ENCODE peak calls at places on chromosomes 2 and 18, in six cellular contexts. U is HepG2, G is HCT116, T is heart left ventricle, V is body of pancreas, L is uterus. N is an unnamed sample.

GRCh38 chr18:49697049-49697448 is 116.3 kb downstream of the ACAA2 start:
- DNase-seq in U (no peak), V (no peak), L (no peak), G (no peak), T (no peak), N (no peak)

GRCh38 chr18:68429111-68429510 is 285.8 kb downstream of the TMX3 start:
- DNase-seq in U (no peak), V (no peak), G (no peak), T (no peak), L (no peak), N (no peak)

GRCh38 chr2:221570321-221571107 is 1.6 kb downstream of the EPHA4 start:
- DNase-seq in V (peak; percentile 3), T (no peak), U (no peak), G (no peak), L (peak; percentile 25), N (peak; percentile 66)

GRCh38 chr2:47221956-47222355 is 66.8 kb upstream of the STPG4 start:
- DNase-seq in G (no peak), U (no peak), T (no peak), V (no peak), L (no peak), N (peak; percentile 39)

GRCh38 chr18:54109131-54109683 is 115.3 kb downstream of the MBD2 start:
- DNase-seq in G (no peak), T (no peak), U (no peak), V (no peak), L (no peak), N (no peak)

GRCh38 chr2:135563793-135564192 is 32.5 kb downstream of the R3HDM1 start:
- DNase-seq in L (no peak), G (no peak), V (no peak), T (no peak), U (peak; percentile 10), N (no peak)

GRCh38 chr18:9878783-9879242 is 7.0 kb upstream of the TXNDC2 start:
- DNase-seq in V (no peak), T (no peak), G (no peak), U (no peak), L (no peak), N (no peak)

GRCh38 chr18:43113220-43113895 is 2.1 kb downstream of the RIT2 start:
- DNase-seq in V (no peak), G (no peak), U (no peak), T (no peak), L (no peak), N (no peak)

GRCh38 chr2:56185101-56185581 is 1.4 kb downstream of the CCDC85A start:
- DNase-seq in V (peak; percentile 20), U (no peak), T (peak; percentile 50), G (no peak), L (peak; percentile 33), N (peak; percentile 75)

GRCh38 chr2:165016772-165017411 is 61.6 kb upstream of the SLC38A11 start:
- DNase-seq in L (no peak), T (no peak), G (peak; percentile 22), U (peak; percentile 48), V (peak; percentile 49), N (peak; percentile 28)

GRCh38 chr18:73264562-73264921 is 396.8 kb upstream of the NETO1 start:
- DNase-seq in G (no peak), T (no peak), L (no peak), V (no peak), U (no peak), N (no peak)

GRCh38 chr2:157173740-157174184 is 83.7 kb upstream of the GALNT5 start:
- DNase-seq in V (peak; percentile 14), L (no peak), T (no peak), U (no peak), G (no peak), N (no peak)

GRCh38 chr2:29817846-29818680 is 103.3 kb downstream of the ALK start:
- DNase-seq in U (no peak), L (no peak), T (no peak), V (no peak), G (no peak), N (no peak)

GRCh38 chr2:219228745-219229374 is 576 bp downstream of the ATG9A start:
- DNase-seq in L (no peak), U (no peak), T (no peak), V (no peak), G (no peak), N (no peak)

GRCh38 chr18:33270297-33270696 is 170.2 kb downstream of the CCDC178 start:
- DNase-seq in U (no peak), L (no peak), G (no peak), V (no peak), T (no peak), N (no peak)

GRCh38 chr2:81903534-81903933 is 1599.0 kb upstream of the LRRTM1 start:
- DNase-seq in V (no peak), G (no peak), L (no peak), T (no peak), U (no peak), N (no peak)

GRCh38 chr2:72883356-72883962 is 3.7 kb upstream of the SPR start:
- DNase-seq in L (no peak), T (peak; percentile 50), G (no peak), U (peak; percentile 47), V (no peak), N (peak; percentile 60)

GRCh38 chr2:20614201-20615045 is 36.5 kb downstream of the HS1BP3 start:
- DNase-seq in U (peak; percentile 73), G (no peak), L (peak; percentile 47), V (peak; percentile 64), T (no peak), N (peak; percentile 3)

GRCh38 chr2:53058526-53058925 is 709.1 kb upstream of the CHAC2 start:
- DNase-seq in T (no peak), L (no peak), G (no peak), V (no peak), U (no peak), N (no peak)

DNA sequence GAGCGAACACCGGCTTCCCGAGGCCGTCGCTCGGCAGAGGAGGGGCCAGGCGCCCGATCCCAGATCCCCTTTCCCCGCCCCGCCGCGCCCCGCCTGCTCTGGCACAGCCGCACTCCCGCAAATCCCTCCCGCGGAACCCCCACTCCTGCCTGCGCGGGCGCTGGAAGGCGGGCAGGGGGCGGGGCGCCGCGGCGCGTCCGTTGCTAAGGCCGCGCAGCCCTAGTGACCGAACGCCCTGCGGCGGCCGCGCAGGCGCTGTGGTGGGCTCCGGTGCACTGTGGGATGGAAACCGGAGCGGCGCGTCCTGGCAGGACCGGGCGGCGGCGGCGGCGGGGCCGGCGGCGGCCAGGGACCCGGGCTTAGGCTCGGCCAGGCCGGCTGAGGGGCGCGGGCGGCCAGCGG is at the start of gene TRAF3IP1:
- DNase-seq in G (peak; percentile 77), V (peak; percentile 97), U (peak; percentile 86), T (peak; percentile 95), L (peak; percentile 96), N (peak; percentile 97)
- TF ChIP-seq POLR2A in G (no peak), V (no peak), U (no peak), T (no peak), L (peak; percentile 45), N (no peak)

GRCh38 chr2:190545082-190545481 is 10.6 kb upstream of the NEMP2 start:
- DNase-seq in T (no peak), G (no peak), U (no peak), L (no peak), V (no peak), N (no peak)
- TF ChIP-seq CTCF in T (no peak), G (no peak), U (no peak), L (no peak), V (no peak), N (no peak)

GRCh38 chr18:75064513-75064905 is 144.4 kb downstream of the PTGR3 start:
- DNase-seq in G (no peak), V (no peak), T (no peak), U (no peak), L (no peak), N (peak; percentile 35)

GRCh38 chr18:75065251-75066000 is 143.5 kb downstream of the PTGR3 start:
- DNase-seq in U (no peak), V (no peak), L (no peak), T (no peak), G (no peak), N (no peak)

GRCh38 chr18:75062297-75062886 is 146.5 kb downstream of the PTGR3 start:
- DNase-seq in G (no peak), L (no peak), U (no peak), T (no peak), V (no peak), N (no peak)

GRCh38 chr18:75063615-75064512 is 145.1 kb downstream of the PTGR3 start:
- DNase-seq in G (no peak), V (no peak), L (no peak), U (no peak), T (no peak), N (no peak)

GRCh38 chr18:75063196-75063595 is 145.7 kb downstream of the PTGR3 start:
- DNase-seq in L (no peak), U (no peak), T (no peak), V (no peak), G (no peak), N (no peak)
- TF ChIP-seq POLR2A in L (no peak), U (no peak), T (no peak), V (no peak), G (no peak), N (no peak)

GRCh38 chr2:158381205-158381604 is 75.3 kb downstream of the CCDC148 start:
- DNase-seq in U (no peak), T (no peak), V (no peak), L (no peak), G (no peak), N (no peak)
- TF ChIP-seq CTCF in U (no peak), T (no peak), V (no peak), L (no peak), G (peak; percentile 41), N (no peak)

DNA sequence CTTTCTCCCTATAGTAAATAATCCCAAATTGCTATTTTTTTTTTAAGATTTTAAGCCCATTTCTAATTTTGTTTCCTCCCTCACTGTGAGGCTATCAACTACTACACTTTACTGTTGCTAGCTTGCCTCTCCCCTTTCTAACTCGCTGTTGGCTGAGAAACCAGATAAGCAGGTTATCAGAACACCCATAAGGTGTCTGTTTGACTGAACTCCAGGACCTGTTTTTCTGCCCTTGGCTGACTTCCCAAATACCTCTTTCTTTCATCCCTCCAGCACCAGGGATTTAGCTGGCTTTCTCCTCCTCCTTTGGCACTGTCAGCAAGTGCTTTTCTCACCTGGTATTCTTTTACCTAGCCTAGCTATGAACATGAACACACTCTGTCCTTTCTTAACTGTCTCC is 11.1 kb downstream of the TRAK2 start:
- DNase-seq in G (peak; percentile 52), T (peak; percentile 28), U (peak; percentile 77), L (no peak), V (peak; percentile 90), N (peak; percentile 85)
- TF ChIP-seq POLR2A in G (no peak), T (no peak), U (no peak), L (no peak), V (no peak), N (no peak)

GRCh38 chr2:112718862-112719370 is 1.9 kb upstream of the NT5DC4 start:
- DNase-seq in U (no peak), V (no peak), T (no peak), G (no peak), L (no peak), N (no peak)
- TF ChIP-seq CTCF in U (no peak), V (no peak), T (no peak), G (no peak), L (no peak), N (no peak)

GRCh38 chr2:196131949-196132925 is 39.1 kb downstream of the STK17B start:
- DNase-seq in L (no peak), T (no peak), G (no peak), U (no peak), V (no peak), N (peak; percentile 14)
- TF ChIP-seq POLR2A in L (no peak), T (no peak), G (no peak), U (no peak), V (no peak), N (no peak)

N was measured in thyroid gland.